ENCODE peak calls at places on chromosomes 6 and 20, in five cellular contexts. H is IMR-90, D is spleen, Y is DND-41, W is small intestine. S is an unnamed sample.

GRCh38 chr20:38771621-38772020 is 23.4 kb downstream of the ACTR5 start:
- DNase-seq in H (no peak), D (no peak), Y (no peak), W (no peak), S (peak; percentile 80)

GRCh38 chr6:129606664-129607063 is 103.3 kb downstream of the ARHGAP18 start:
- DNase-seq in H (peak; percentile 75), D (no peak), Y (no peak), W (no peak), S (no peak)

GRCh38 chr6:82331031-82331773 is 32.4 kb upstream of the TPBG start:
- DNase-seq in H (peak; percentile 42), D (no peak), Y (no peak), W (no peak), S (no peak)

GRCh38 chr6:2877057-2877882 is 25.8 kb downstream of the SERPINB9 start:
- DNase-seq in H (peak; percentile 57), D (no peak), Y (no peak), W (no peak), S (peak; percentile 82)

GRCh38 chr20:53748821-53749402 is 155.3 kb upstream of the ZNF217 start:
- DNase-seq in H (peak; percentile 68), D (no peak), Y (peak; percentile 21), W (no peak), S (peak; percentile 26)

GRCh38 chr6:148915889-148916288 is 169.1 kb downstream of the UST start:
- DNase-seq in H (no peak), D (no peak), Y (no peak), W (no peak), S (no peak)

GRCh38 chr6:159729598-159729997 is 2.3 kb downstream of the WTAP start:
- DNase-seq in H (peak; percentile 30), D (no peak), Y (no peak), W (peak; percentile 18), S (no peak)

GRCh38 chr6:7112741-7113313 is 5.1 kb downstream of the RREB1 start:
- DNase-seq in H (no peak), D (peak; percentile 83), Y (no peak), W (peak; percentile 44), S (no peak)

GRCh38 chr6:130293800-130294199 is 71.0 kb upstream of the SAMD3 start:
- DNase-seq in H (peak; percentile 77), D (no peak), Y (peak; percentile 55), W (peak; percentile 35), S (no peak)

GRCh38 chr20:50260480-50261221 is 70.0 kb downstream of the CEBPB start:
- DNase-seq in H (no peak), D (no peak), Y (no peak), W (no peak), S (peak; percentile 79)

GRCh38 chr20:37943501-37944455 is 40.9 kb downstream of the VSTM2L start:
- DNase-seq in H (no peak), D (no peak), Y (no peak), W (no peak), S (peak; percentile 88)

GRCh38 chr6:106066984-106067383 is 19.2 kb upstream of the PRDM1 start:
- DNase-seq in H (peak; percentile 85), D (no peak), Y (no peak), W (no peak), S (no peak)

GRCh38 chr20:29740951-29741593 is 1516.4 kb upstream of the DEFB115 start:
- DNase-seq in H (no peak), D (no peak), Y (no peak), W (no peak), S (peak; percentile 75)
- H3K9me3 ChIP-seq in H (peaks cover 25% of the 10 kb centered on the region), D (peaks cover 23% of the 10 kb centered on the region), Y (peaks cover 47% of the 10 kb centered on the region), W (peaks cover 7% of the 10 kb centered on the region), S (peaks cover 22% of the 10 kb centered on the region)

GRCh38 chr6:75946146-75946831 is 126.2 kb downstream of the IMPG1 start:
- DNase-seq in H (no peak), D (no peak), Y (no peak), W (no peak), S (no peak)
- H3K4me3 ChIP-seq in H (no peak overlapping the region), D (no peak overlapping the region), Y (no peak overlapping the region), W (no peak overlapping the region), S (no peak overlapping the region)

DNA sequence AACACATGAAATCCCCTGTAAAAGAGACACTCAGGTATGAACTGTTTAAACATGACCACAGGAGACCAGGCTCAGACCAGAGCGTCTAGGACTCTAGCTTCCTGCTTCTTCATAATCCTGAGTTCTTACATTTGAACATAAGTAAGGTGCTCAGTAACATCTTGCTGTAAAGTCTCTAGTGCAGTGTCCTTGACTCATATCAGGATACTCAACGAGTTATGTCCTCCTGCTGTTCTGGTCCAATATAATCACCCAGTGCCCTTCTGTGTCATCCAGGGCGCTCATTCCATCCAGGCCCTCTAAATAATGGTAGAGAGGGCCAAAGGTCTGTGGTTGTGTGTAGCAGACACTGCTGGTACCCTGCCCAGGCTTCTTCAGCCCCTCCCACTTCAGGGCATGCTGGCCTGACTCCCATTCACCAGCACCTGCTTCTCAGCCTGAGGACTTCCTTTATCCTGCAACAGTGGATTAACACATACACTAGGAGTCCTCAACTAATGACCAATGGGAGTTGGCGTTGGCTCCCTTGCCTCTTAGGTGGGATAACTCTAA is 66.8 kb upstream of the MOCS1 start:
- DNase-seq in H (no peak), D (no peak), Y (no peak), W (peak; percentile 6), S (no peak)
- H3K9me3 ChIP-seq in H (peaks cover 2% of the 10 kb centered on the region), D (peaks cover 12% of the 10 kb centered on the region), Y (peaks cover 16% of the 10 kb centered on the region), W (no peaks in the 10 kb centered on the region), S (no peaks in the 10 kb centered on the region)

GRCh38 chr6:40588070-40588384 is 863 bp upstream of the LRFN2 start:
- DNase-seq in H (no peak), D (no peak), Y (no peak), W (no peak), S (no peak)
- H3K4me3 ChIP-seq in H (no peak overlapping the region), D (peak overlapping the region; percentile 49), Y (no peak overlapping the region), W (peak overlapping the region; percentile 42), S (no peak overlapping the region)

DNA sequence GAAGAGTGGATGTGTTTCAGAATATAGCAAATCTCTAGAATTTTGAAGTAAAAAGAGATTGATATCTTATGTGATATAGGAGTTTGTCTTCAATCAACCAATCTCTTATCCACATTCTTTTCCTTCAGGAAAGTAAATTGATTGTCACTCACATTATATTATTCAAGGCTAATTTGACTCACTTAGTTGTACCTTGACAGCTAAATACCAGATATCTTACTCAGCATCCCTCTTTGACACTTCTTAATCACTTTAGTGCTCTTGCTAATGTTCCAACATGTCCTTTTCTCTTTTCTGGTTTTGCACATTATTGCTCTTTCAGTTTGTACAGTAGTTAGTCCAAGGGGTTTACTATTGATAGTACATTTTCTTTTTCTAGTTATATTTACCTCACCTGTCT is 286.9 kb upstream of the PTCHD4 start:
- DNase-seq in H (no peak), D (no peak), Y (no peak), W (no peak), S (no peak)
- H3K9me3 ChIP-seq in H (no peaks in the 10 kb centered on the region), D (no peaks in the 10 kb centered on the region), Y (no peaks in the 10 kb centered on the region), W (no peaks in the 10 kb centered on the region), S (no peaks in the 10 kb centered on the region)

GRCh38 chr20:52193886-52194545 is 2.4 kb upstream of the ZFP64 start:
- DNase-seq in H (no peak), D (no peak), Y (no peak), W (peak; percentile 16), S (no peak)
- H3K4me3 ChIP-seq in H (no peak overlapping the region), D (no peak overlapping the region), Y (no peak overlapping the region), W (no peak overlapping the region), S (no peak overlapping the region)

GRCh38 chr6:160917581-160917980 is 74.0 kb upstream of the MAP3K4 start:
- DNase-seq in H (no peak), D (no peak), Y (no peak), W (peak; percentile 4), S (no peak)
- H3K9me3 ChIP-seq in H (no peaks in the 10 kb centered on the region), D (no peaks in the 10 kb centered on the region), Y (no peaks in the 10 kb centered on the region), W (no peaks in the 10 kb centered on the region), S (no peaks in the 10 kb centered on the region)

GRCh38 chr20:8608470-8608869 is 460.4 kb upstream of the PLCB4 start:
- DNase-seq in H (no peak), D (no peak), Y (no peak), W (no peak), S (no peak)

GRCh38 chr20:8601542-8601912 is 467.4 kb upstream of the PLCB4 start:
- DNase-seq in H (no peak), D (no peak), Y (no peak), W (no peak), S (no peak)

GRCh38 chr20:8602389-8603116 is 466.3 kb upstream of the PLCB4 start:
- DNase-seq in H (peak; percentile 16), D (no peak), Y (peak; percentile 14), W (peak; percentile 33), S (no peak)
- H3K4me3 ChIP-seq in H (peak overlapping the region; percentile 9), D (no peak overlapping the region), Y (peak overlapping the region; percentile 1), W (no peak overlapping the region), S (no peak overlapping the region)